ENCODE peak calls at places on chromosomes 1 and 21, in four cellular contexts. One of them, this sample, is unnamed.

GRCh38 chr1:33349778-33350610 is 29.1 kb upstream of the A3GALT2 start:
- DNase-seq in GM12865: peak
- DNase-seq in tibial artery: peak
- DNase-seq in neural crest cell: peak
- DNase-seq in this sample: peak

GRCh38 chr1:51534447-51534846 is 15.4 kb upstream of the EPS15 start:
- DNase-seq in GM12865: peak
- DNase-seq in tibial artery: no peak
- DNase-seq in neural crest cell: no peak
- DNase-seq in this sample: no peak

GRCh38 chr1:21579788-21580187 is 70.6 kb downstream of the ALPL start:
- DNase-seq in GM12865: no peak
- DNase-seq in tibial artery: no peak
- DNase-seq in neural crest cell: no peak
- DNase-seq in this sample: no peak

GRCh38 chr1:109788695-109789521 is 25.2 kb upstream of the EPS8L3 start:
- DNase-seq in GM12865: no peak
- DNase-seq in tibial artery: peak
- DNase-seq in neural crest cell: no peak
- DNase-seq in this sample: peak

GRCh38 chr1:72366473-72366872 is 84.1 kb upstream of the NEGR1 start:
- DNase-seq in GM12865: peak
- DNase-seq in tibial artery: no peak
- DNase-seq in neural crest cell: no peak
- DNase-seq in this sample: no peak

GRCh38 chr21:34989337-34990151 is 59.6 kb downstream of the RUNX1 start:
- DNase-seq in GM12865: peak
- DNase-seq in tibial artery: no peak
- DNase-seq in neural crest cell: no peak
- DNase-seq in this sample: no peak

GRCh38 chr1:237300642-237301041 is 258.7 kb downstream of the RYR2 start:
- DNase-seq in GM12865: no peak
- DNase-seq in tibial artery: no peak
- DNase-seq in neural crest cell: no peak
- DNase-seq in this sample: no peak

GRCh38 chr1:22114083-22115012 is 28.5 kb downstream of the WNT4 start:
- DNase-seq in GM12865: no peak
- DNase-seq in tibial artery: no peak
- DNase-seq in neural crest cell: no peak
- DNase-seq in this sample: no peak

GRCh38 chr1:205656236-205656635 is 24.1 kb downstream of the SLC45A3 start:
- DNase-seq in GM12865: no peak
- DNase-seq in tibial artery: no peak
- DNase-seq in neural crest cell: no peak
- DNase-seq in this sample: no peak

GRCh38 chr21:45998871-45999580 is 17.5 kb downstream of the COL6A1 start:
- DNase-seq in GM12865: no peak
- DNase-seq in tibial artery: peak
- DNase-seq in neural crest cell: no peak
- DNase-seq in this sample: peak

GRCh38 chr1:32693455-32694174 is 9.0 kb downstream of the SYNC start:
- DNase-seq in GM12865: no peak
- DNase-seq in tibial artery: no peak
- DNase-seq in neural crest cell: no peak
- DNase-seq in this sample: no peak

GRCh38 chr1:58818991-58819390 is 35.1 kb upstream of the JUN start:
- DNase-seq in GM12865: no peak
- DNase-seq in tibial artery: no peak
- DNase-seq in neural crest cell: no peak
- DNase-seq in this sample: no peak

GRCh38 chr1:215377736-215378135 is 189.4 kb upstream of the KCTD3 start:
- DNase-seq in GM12865: no peak
- DNase-seq in tibial artery: no peak
- DNase-seq in neural crest cell: no peak
- DNase-seq in this sample: no peak

GRCh38 chr1:151862604-151863003 is 9.1 kb upstream of the THEM5 start:
- DNase-seq in GM12865: no peak
- DNase-seq in tibial artery: no peak
- DNase-seq in neural crest cell: no peak
- DNase-seq in this sample: no peak

GRCh38 chr1:95117207-95118018 is at the start of gene TLCD4:
- DNase-seq in GM12865: peak
- DNase-seq in tibial artery: peak
- DNase-seq in neural crest cell: peak
- DNase-seq in this sample: peak

GRCh38 chr1:234154320-234155251 is 218.7 kb upstream of the COA6 start:
- DNase-seq in GM12865: peak
- DNase-seq in tibial artery: no peak
- DNase-seq in neural crest cell: peak
- DNase-seq in this sample: peak

GRCh38 chr1:202207292-202207691 is 13.7 kb downstream of the LGR6 start:
- DNase-seq in GM12865: no peak
- DNase-seq in tibial artery: peak
- DNase-seq in neural crest cell: no peak
- DNase-seq in this sample: no peak

GRCh38 chr1:7383671-7384070 is 387.4 kb upstream of the VAMP3 start:
- DNase-seq in GM12865: no peak
- DNase-seq in tibial artery: no peak
- DNase-seq in neural crest cell: no peak
- DNase-seq in this sample: no peak

GRCh38 chr1:204714861-204715511 is 29.4 kb upstream of the LRRN2 start:
- DNase-seq in GM12865: peak
- DNase-seq in tibial artery: no peak
- DNase-seq in neural crest cell: no peak
- DNase-seq in this sample: peak

GRCh38 chr1:26353976-26354820 is at the start of gene CRYBG2:
- DNase-seq in GM12865: no peak
- DNase-seq in tibial artery: no peak
- DNase-seq in neural crest cell: no peak
- DNase-seq in this sample: no peak

DNA sequence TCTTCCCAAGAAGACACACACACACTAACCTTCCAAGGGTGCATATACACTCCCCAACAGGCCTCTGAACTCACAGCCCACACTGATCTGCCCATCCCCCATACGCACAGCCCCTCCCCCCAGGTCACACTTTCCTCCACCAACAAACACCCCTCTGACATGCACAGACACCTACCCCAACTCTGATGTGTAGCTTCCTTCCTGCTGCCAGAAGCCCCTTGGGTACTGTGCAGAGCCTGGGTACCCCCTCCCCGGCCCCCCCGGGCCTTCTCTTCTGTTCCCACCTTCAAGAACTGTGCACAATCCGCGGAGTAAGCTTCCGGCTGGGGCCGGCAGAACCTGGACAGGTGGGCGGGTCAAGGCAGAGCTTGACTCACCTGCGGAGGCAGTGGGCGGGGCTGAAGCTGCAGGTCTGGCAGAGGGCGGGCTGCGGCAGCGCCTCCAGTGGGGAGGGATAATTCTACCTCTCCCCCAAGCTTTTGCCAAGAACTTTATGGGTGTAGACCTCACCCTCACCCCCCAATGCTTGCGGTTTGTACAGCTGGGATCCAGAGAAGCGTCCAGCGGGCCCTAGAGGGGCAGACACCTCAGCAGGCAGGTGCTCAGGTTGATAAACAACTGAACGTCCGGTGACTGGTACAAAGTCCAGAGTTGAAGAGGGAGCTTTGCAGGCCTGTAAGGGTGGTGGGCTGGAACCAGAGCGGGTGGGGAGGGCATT is at the start of gene C1orf210:
- DNase-seq in GM12865: no peak
- DNase-seq in tibial artery: no peak
- DNase-seq in neural crest cell: no peak
- DNase-seq in this sample: no peak
- TF ChIP-seq CTCF in GM12865: no peak
- TF ChIP-seq CTCF in tibial artery: no peak
- TF ChIP-seq CTCF in neural crest cell: no peak
- TF ChIP-seq CTCF in this sample: no peak

GRCh38 chr1:226706664-226707063 is 32.4 kb downstream of the ITPKB start:
- DNase-seq in GM12865: no peak
- DNase-seq in tibial artery: no peak
- DNase-seq in neural crest cell: no peak
- DNase-seq in this sample: no peak

GRCh38 chr1:226702318-226702956 is 36.6 kb downstream of the ITPKB start:
- DNase-seq in GM12865: no peak
- DNase-seq in tibial artery: peak
- DNase-seq in neural crest cell: no peak
- DNase-seq in this sample: no peak

GRCh38 chr1:226700861-226701260 is 38.2 kb downstream of the ITPKB start:
- DNase-seq in GM12865: peak
- DNase-seq in tibial artery: no peak
- DNase-seq in neural crest cell: no peak
- DNase-seq in this sample: no peak

GRCh38 chr1:226704169-226704921 is 34.7 kb downstream of the ITPKB start:
- DNase-seq in GM12865: no peak
- DNase-seq in tibial artery: no peak
- DNase-seq in neural crest cell: no peak
- DNase-seq in this sample: no peak

DNA sequence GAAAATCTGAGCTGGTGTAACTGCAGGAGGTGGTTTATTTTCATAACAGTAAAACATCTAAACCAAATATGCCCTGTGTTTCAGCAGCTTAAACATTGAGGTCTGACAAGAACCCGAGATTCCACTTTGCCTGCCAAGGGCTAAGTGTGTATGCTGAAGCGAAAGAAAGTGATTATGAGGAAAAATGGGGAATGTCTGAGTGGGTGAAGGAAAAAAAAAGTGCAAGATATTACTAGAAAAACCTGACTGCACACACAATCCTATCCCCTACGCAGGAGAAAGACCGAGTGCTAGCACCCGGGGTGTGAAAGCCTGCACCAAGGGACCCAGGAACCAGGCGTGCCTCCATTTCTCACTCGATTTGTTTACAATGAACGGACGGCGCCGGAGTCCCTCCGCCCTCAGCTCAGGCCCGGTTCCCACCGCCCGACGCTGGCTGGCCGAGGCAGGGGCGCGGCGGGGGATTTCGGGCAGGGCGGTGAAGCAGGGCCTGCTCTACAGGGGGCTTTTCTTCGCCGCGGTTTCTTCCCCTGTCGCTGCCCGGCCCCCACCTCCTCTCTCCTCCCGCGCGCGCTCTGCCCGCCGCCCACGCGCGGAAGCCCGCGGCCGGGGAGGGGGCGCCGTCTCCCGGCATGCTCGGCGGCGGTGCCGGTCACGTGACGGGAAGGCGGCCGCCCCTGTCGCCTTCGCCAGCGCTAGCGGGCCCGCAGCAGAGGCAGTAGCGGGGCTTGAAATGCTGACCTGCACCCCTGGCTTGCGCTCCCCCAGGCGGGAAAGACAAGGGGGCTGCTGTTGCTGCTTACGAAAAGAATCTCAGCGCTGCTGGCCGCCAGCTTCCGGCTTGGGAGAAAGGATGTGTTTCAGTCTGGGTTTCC is 35.9 kb downstream of the ITPKB start:
- DNase-seq in GM12865: peak
- DNase-seq in tibial artery: peak
- DNase-seq in neural crest cell: peak
- DNase-seq in this sample: peak
- TF ChIP-seq CTCF in GM12865: no peak
- TF ChIP-seq CTCF in tibial artery: no peak
- TF ChIP-seq CTCF in neural crest cell: no peak
- TF ChIP-seq CTCF in this sample: no peak

GRCh38 chr1:83583351-83584014 is 415.4 kb downstream of the TTLL7 start:
- DNase-seq in GM12865: peak
- DNase-seq in tibial artery: no peak
- DNase-seq in neural crest cell: no peak
- DNase-seq in this sample: no peak
- TF ChIP-seq CTCF in GM12865: peak
- TF ChIP-seq CTCF in tibial artery: no peak
- TF ChIP-seq CTCF in neural crest cell: peak
- TF ChIP-seq CTCF in this sample: no peak

DNA sequence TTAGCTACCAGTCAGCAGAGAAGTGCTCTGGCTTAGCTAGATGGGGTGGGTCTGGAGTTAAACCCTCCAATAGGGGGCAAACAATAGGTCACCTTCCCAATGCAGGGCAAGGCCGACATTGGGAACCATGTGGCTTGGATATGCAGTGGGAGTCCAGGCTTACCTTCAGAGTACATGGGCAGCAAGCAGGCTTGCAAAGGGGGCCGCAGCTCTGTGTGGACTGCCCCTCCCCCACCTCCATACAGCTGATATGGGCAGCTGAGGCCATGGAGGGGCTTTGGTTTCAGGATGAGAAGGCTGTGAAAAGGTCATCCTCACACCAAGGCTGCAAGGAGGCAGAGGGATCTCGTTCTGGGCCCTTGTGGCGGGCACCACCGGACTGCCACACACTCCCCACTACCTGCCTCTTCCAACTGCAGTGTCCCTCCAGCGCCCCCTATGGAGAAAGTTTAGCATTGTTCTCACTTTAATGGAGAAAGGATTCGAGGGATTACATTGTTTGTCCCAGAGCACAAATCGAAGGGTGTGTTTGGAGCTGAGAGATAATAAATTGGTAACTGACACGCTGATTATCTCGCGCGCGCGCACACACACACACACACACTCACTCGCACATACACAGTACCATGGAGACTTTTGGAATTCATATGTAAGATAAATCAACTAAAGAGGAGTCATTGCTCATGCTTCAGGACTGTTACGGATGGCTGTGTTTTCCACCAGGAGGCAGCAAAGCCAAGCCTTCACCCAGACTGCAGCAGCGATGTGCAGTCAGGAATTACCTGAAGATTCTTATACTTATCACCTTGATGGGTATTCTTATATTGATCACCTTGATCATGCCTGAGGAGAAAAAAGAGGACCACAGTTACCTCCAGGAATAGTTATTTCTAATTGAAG is 7.0 kb upstream of the SMCP start:
- DNase-seq in GM12865: peak
- DNase-seq in tibial artery: no peak
- DNase-seq in neural crest cell: no peak
- DNase-seq in this sample: peak
- TF ChIP-seq CTCF in GM12865: peak
- TF ChIP-seq CTCF in tibial artery: no peak
- TF ChIP-seq CTCF in neural crest cell: peak
- TF ChIP-seq CTCF in this sample: peak

DNA sequence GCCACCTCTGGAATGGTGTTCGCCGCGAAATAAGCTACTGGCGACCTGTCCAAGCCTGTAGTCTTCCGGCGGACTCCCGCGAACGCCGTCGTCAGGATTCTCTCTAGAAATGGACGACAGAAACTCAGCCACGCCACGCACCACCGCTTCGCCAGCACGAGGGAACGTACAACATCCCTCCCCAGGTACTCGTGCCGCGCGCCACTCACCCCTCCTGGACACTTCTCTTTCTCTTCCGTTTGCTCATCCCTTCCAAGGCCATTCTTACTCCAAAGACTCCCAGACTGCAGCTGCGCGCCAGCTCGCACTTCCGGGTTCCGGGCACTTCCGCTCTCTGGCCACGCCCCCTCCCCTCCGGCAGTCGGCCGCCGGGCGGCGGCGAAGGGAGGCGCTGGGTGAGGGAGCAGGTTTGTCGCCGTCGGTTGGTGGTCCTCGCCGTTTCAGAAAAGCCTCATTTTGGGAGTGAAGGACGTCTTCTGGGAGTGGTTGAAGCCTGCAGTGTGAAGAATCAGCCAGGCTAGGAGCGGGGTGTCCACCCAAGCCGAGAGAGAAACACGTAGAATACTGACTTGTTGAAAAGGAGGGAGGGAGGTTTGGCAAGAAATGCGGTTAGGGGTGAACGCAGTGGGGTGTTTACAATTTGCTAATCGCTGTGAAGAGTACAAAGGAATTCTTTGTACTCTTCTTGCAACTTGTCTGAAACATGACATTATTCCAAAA is at the start of gene RBM34:
- DNase-seq in GM12865: peak
- DNase-seq in tibial artery: peak
- DNase-seq in neural crest cell: peak
- DNase-seq in this sample: peak
- TF ChIP-seq CTCF in GM12865: no peak
- TF ChIP-seq CTCF in tibial artery: peak
- TF ChIP-seq CTCF in neural crest cell: no peak
- TF ChIP-seq CTCF in this sample: no peak

GRCh38 chr1:165235158-165235776 is 121.2 kb downstream of the LMX1A start:
- DNase-seq in GM12865: no peak
- DNase-seq in tibial artery: no peak
- DNase-seq in neural crest cell: peak
- DNase-seq in this sample: no peak
- TF ChIP-seq CTCF in GM12865: no peak
- TF ChIP-seq CTCF in tibial artery: no peak
- TF ChIP-seq CTCF in neural crest cell: no peak
- TF ChIP-seq CTCF in this sample: no peak

This sample was measured in endothelial cell.